ENCODE peak calls at places on chromosomes 1 and 21, in six cellular contexts. F, S, X, V, P and L are unnamed samples.

GRCh38 chr1:219991511-219991810 is 54.8 kb downstream of the EPRS1 start:
- DNase-seq in S (no peak), P (no peak), V (no peak), X (no peak), F (no peak), L (no peak)

GRCh38 chr1:66388918-66389317 is 145.0 kb upstream of the SGIP1 start:
- DNase-seq in P (no peak), F (no peak), V (no peak), X (no peak), S (no peak), L (no peak)

GRCh38 chr1:32801096-32801713 is 16.0 kb downstream of the YARS1 start:
- DNase-seq in F (no peak), V (no peak), S (no peak), P (no peak), X (no peak), L (no peak)

GRCh38 chr1:145997156-145998023 is 1.0 kb upstream of the TXNIP start:
- DNase-seq in S (peak), P (no peak), V (peak), F (peak), X (no peak), L (peak)

GRCh38 chr1:15156807-15157380 is 3.3 kb downstream of the TMEM51 start:
- DNase-seq in F (no peak), P (no peak), S (no peak), V (no peak), X (no peak), L (peak)

GRCh38 chr1:93552751-93553455 is 105.0 kb downstream of the FNBP1L start:
- DNase-seq in F (no peak), S (no peak), V (no peak), P (no peak), X (no peak), L (no peak)

GRCh38 chr1:173469656-173470055 is 7.5 kb upstream of the PRDX6 start:
- DNase-seq in P (no peak), S (no peak), X (no peak), F (no peak), V (no peak), L (no peak)

GRCh38 chr1:155113450-155113985 is 14.2 kb upstream of the EFNA1 start:
- DNase-seq in V (no peak), S (no peak), X (no peak), P (no peak), F (no peak), L (no peak)

GRCh38 chr1:55286851-55287602 is 71.9 kb upstream of the USP24 start:
- DNase-seq in S (no peak), F (no peak), V (no peak), X (no peak), P (no peak), L (no peak)

GRCh38 chr21:16285646-16286223 is 556.0 kb downstream of the USP25 start:
- DNase-seq in F (no peak), P (no peak), X (no peak), S (no peak), V (no peak), L (no peak)

GRCh38 chr21:16279658-16280581 is 550.1 kb downstream of the USP25 start:
- DNase-seq in F (no peak), S (no peak), V (no peak), X (no peak), P (peak), L (no peak)

DNA sequence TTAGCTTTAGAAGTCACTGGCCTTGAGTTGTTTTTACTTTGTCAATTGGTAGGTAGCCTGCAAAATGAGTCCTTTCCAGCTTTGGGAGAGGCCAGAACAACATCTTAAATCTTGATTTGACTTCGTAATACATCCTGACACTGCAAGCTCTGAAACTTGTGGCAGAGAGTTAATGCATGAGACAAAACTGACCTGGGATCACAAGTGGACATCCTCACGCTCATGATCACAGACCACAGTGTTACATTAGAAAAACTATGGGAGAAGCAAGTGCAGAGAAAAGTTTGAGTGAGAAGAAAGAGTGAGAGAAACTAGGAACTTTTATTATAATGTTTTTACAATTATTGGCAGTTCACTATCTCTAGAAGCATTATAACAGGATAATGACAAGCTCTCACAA is 550.9 kb downstream of the USP25 start:
- DNase-seq in F (no peak), V (no peak), P (no peak), S (no peak), X (no peak), L (no peak)
- H3K4me3 ChIP-seq in F (peak), V (no peak), P (peak), S (peak), X (no peak), L (no peak)

GRCh38 chr1:85445906-85446305 is 19.1 kb downstream of the DDAH1 start:
- DNase-seq in P (no peak), F (no peak), S (no peak), V (no peak), X (no peak), L (no peak)

GRCh38 chr1:85448358-85448757 is 16.6 kb downstream of the DDAH1 start:
- DNase-seq in S (no peak), F (no peak), X (no peak), P (no peak), V (no peak), L (no peak)

GRCh38 chr1:85444381-85444780 is 20.6 kb downstream of the DDAH1 start:
- DNase-seq in X (no peak), P (no peak), V (no peak), F (no peak), S (no peak), L (no peak)

GRCh38 chr1:85449356-85449755 is 15.6 kb downstream of the DDAH1 start:
- DNase-seq in S (no peak), P (no peak), F (no peak), V (no peak), X (no peak), L (peak)

GRCh38 chr1:85447000-85447943 is 17.7 kb downstream of the DDAH1 start:
- DNase-seq in X (no peak), V (no peak), P (no peak), S (no peak), F (no peak), L (no peak)
- H3K27ac ChIP-seq in X (no peak), V (peak), P (no peak), S (no peak), F (no peak), L (no peak)

DNA sequence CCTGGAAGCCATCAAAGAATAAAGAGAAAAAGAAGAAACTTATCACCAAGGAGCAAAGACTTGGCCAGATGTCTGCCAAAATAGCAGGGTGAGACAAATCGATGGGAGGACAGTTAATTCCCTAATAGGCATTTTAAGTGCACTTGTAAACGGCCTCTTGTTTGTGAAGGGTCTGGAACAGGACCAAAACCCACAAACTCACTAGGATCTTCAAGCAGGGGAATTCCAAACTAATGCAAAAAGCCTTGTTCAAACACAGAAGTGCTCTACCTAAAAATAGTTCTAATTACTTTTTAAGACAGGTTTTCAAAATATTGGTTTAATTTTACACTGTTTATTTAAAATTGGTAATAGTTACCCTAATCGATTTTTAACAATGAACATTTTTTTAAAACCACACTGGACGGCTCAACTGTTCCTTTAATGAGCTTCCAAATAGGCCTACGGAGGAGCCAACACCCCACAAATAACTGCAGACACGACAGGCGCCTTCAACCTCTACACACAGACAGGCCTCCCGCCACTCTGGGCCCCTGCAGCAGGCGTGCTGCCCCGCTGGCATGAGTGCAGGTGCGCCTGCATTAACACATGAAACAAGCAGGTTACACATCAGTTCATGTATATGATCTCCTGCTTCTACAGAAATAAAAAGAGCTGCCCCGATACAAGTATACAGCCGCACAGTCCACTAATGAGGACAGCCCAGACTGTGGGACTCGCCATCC is 15.8 kb downstream of the UBE2G2 start:
- DNase-seq in S (no peak), P (no peak), F (no peak), X (no peak), V (no peak), L (no peak)
- TF ChIP-seq POLR2A in S (no peak), P (no peak), F (no peak), X (no peak), V (no peak), L (no peak)

DNA sequence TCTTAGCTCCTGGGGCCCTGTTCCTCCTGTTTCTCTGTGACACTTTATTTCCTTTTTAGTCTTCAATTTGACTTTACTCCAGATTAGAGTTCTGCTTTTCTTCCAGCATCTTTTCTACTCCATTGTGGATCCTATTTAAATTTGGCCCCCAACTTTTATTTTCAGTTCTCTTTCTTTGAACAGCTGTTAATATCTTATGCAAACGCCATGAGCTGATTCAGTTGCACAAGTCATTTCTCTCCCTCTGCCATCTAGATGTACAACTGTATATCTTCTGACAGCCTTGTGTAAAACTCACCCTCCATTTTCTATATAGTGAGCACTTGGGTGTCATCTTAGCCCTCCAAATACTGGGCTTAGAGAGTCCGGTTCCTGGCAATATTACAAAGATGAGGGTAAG is 42.2 kb downstream of the SPATA17 start:
- DNase-seq in F (no peak), V (no peak), X (no peak), P (no peak), S (no peak), L (no peak)
- H3K4me3 ChIP-seq in F (no peak), V (no peak), X (no peak), P (no peak), S (no peak), L (no peak)

GRCh38 chr1:94678187-94678863 is 136.8 kb upstream of the F3 start:
- DNase-seq in S (no peak), F (no peak), P (no peak), X (no peak), V (no peak), L (no peak)
- H3K27ac ChIP-seq in S (no peak), F (peak), P (no peak), X (no peak), V (peak), L (no peak)